ENCODE peak calls at places on chromosomes 13 and 19, in seven cellular contexts. One of them, this sample, is unnamed.

GRCh38 chr13:75839418-75839817 is 203.3 kb downstream of the LMO7 start:
- DNase-seq in neuronal stem cell: no peak
- DNase-seq in H1: no peak
- DNase-seq in mesendoderm: no peak
- DNase-seq in H9: no peak
- DNase-seq in IMR-90: no peak
- DNase-seq in mesenchymal stem cell: no peak
- DNase-seq in this sample: no peak

GRCh38 chr19:7989071-7989575 is 16.3 kb downstream of the ELAVL1 start:
- DNase-seq in neuronal stem cell: no peak
- DNase-seq in H1: no peak
- DNase-seq in mesendoderm: peak; percentile 95
- DNase-seq in H9: no peak
- DNase-seq in IMR-90: no peak
- DNase-seq in mesenchymal stem cell: no peak
- DNase-seq in this sample: peak; percentile 63

GRCh38 chr13:113398963-113399754 is 35.2 kb upstream of the GRTP1 start:
- DNase-seq in neuronal stem cell: no peak
- DNase-seq in H1: no peak
- DNase-seq in mesendoderm: peak; percentile 56
- DNase-seq in H9: peak; percentile 29
- DNase-seq in IMR-90: no peak
- DNase-seq in mesenchymal stem cell: no peak
- DNase-seq in this sample: no peak

GRCh38 chr19:30722801-30723200 is 350.6 kb downstream of the ZNF536 start:
- DNase-seq in neuronal stem cell: no peak
- DNase-seq in H1: no peak
- DNase-seq in mesendoderm: no peak
- DNase-seq in H9: no peak
- DNase-seq in IMR-90: no peak
- DNase-seq in mesenchymal stem cell: no peak
- DNase-seq in this sample: no peak

GRCh38 chr19:34254552-34255432 is at the start of gene GARRE1:
- DNase-seq in neuronal stem cell: peak; percentile 48
- DNase-seq in H1: no peak
- DNase-seq in mesendoderm: peak; percentile 54
- DNase-seq in H9: peak; percentile 41
- DNase-seq in IMR-90: peak; percentile 24
- DNase-seq in mesenchymal stem cell: no peak
- DNase-seq in this sample: peak; percentile 45

GRCh38 chr13:76296751-76297150 is 589.5 kb downstream of the KCTD12 start:
- DNase-seq in neuronal stem cell: no peak
- DNase-seq in H1: no peak
- DNase-seq in mesendoderm: no peak
- DNase-seq in H9: no peak
- DNase-seq in IMR-90: no peak
- DNase-seq in mesenchymal stem cell: no peak
- DNase-seq in this sample: peak; percentile 92

GRCh38 chr13:70457474-70457873 is 349.2 kb upstream of the KLHL1 start:
- DNase-seq in neuronal stem cell: no peak
- DNase-seq in H1: no peak
- DNase-seq in mesendoderm: no peak
- DNase-seq in H9: no peak
- DNase-seq in IMR-90: no peak
- DNase-seq in mesenchymal stem cell: peak; percentile 92
- DNase-seq in this sample: no peak

GRCh38 chr13:71067164-71067815 is 799.7 kb downstream of the DACH1 start:
- DNase-seq in neuronal stem cell: no peak
- DNase-seq in H1: no peak
- DNase-seq in mesendoderm: peak; percentile 29
- DNase-seq in H9: no peak
- DNase-seq in IMR-90: no peak
- DNase-seq in mesenchymal stem cell: peak; percentile 28
- DNase-seq in this sample: no peak

GRCh38 chr19:7933411-7933810 is 7.5 kb upstream of the CTXN1 start:
- DNase-seq in neuronal stem cell: no peak
- DNase-seq in H1: no peak
- DNase-seq in mesendoderm: no peak
- DNase-seq in H9: no peak
- DNase-seq in IMR-90: no peak
- DNase-seq in mesenchymal stem cell: no peak
- DNase-seq in this sample: no peak

GRCh38 chr19:41156207-41156606 is 36.8 kb upstream of the CYP2S1 start:
- DNase-seq in neuronal stem cell: no peak
- DNase-seq in H1: no peak
- DNase-seq in mesendoderm: no peak
- DNase-seq in H9: no peak
- DNase-seq in IMR-90: no peak
- DNase-seq in mesenchymal stem cell: no peak
- DNase-seq in this sample: no peak

GRCh38 chr19:39409886-39410619 is 2.4 kb upstream of the PLEKHG2 start:
- DNase-seq in neuronal stem cell: no peak
- DNase-seq in H1: no peak
- DNase-seq in mesendoderm: peak; percentile 73
- DNase-seq in H9: no peak
- DNase-seq in IMR-90: no peak
- DNase-seq in mesenchymal stem cell: peak; percentile 90
- DNase-seq in this sample: peak; percentile 58

GRCh38 chr13:113652404-113653263 is 5.4 kb downstream of the ATP4B start:
- DNase-seq in neuronal stem cell: no peak
- DNase-seq in H1: no peak
- DNase-seq in mesendoderm: no peak
- DNase-seq in H9: no peak
- DNase-seq in IMR-90: no peak
- DNase-seq in mesenchymal stem cell: no peak
- DNase-seq in this sample: no peak

GRCh38 chr19:40962460-40962961 is 28.6 kb upstream of the CYP2B6 start:
- DNase-seq in neuronal stem cell: no peak
- DNase-seq in H1: no peak
- DNase-seq in mesendoderm: no peak
- DNase-seq in H9: no peak
- DNase-seq in IMR-90: no peak
- DNase-seq in mesenchymal stem cell: no peak
- DNase-seq in this sample: no peak

GRCh38 chr13:79385694-79386093 is 20.4 kb downstream of the RBM26 start:
- DNase-seq in neuronal stem cell: no peak
- DNase-seq in H1: no peak
- DNase-seq in mesendoderm: no peak
- DNase-seq in H9: no peak
- DNase-seq in IMR-90: no peak
- DNase-seq in mesenchymal stem cell: peak; percentile 36
- DNase-seq in this sample: no peak

GRCh38 chr19:50647879-50648615 is 1.2 kb upstream of the C19orf81 start:
- DNase-seq in neuronal stem cell: no peak
- DNase-seq in H1: no peak
- DNase-seq in mesendoderm: no peak
- DNase-seq in H9: no peak
- DNase-seq in IMR-90: no peak
- DNase-seq in mesenchymal stem cell: no peak
- DNase-seq in this sample: no peak

GRCh38 chr13:110463876-110464510 is 97.5 kb downstream of the RAB20 start:
- DNase-seq in neuronal stem cell: no peak
- DNase-seq in H1: no peak
- DNase-seq in mesendoderm: no peak
- DNase-seq in H9: no peak
- DNase-seq in IMR-90: peak; percentile 19
- DNase-seq in mesenchymal stem cell: peak; percentile 57
- DNase-seq in this sample: no peak

GRCh38 chr19:41876847-41877489 is at the start of gene CD79A:
- DNase-seq in neuronal stem cell: no peak
- DNase-seq in H1: no peak
- DNase-seq in mesendoderm: no peak
- DNase-seq in H9: no peak
- DNase-seq in IMR-90: no peak
- DNase-seq in mesenchymal stem cell: no peak
- DNase-seq in this sample: no peak

DNA sequence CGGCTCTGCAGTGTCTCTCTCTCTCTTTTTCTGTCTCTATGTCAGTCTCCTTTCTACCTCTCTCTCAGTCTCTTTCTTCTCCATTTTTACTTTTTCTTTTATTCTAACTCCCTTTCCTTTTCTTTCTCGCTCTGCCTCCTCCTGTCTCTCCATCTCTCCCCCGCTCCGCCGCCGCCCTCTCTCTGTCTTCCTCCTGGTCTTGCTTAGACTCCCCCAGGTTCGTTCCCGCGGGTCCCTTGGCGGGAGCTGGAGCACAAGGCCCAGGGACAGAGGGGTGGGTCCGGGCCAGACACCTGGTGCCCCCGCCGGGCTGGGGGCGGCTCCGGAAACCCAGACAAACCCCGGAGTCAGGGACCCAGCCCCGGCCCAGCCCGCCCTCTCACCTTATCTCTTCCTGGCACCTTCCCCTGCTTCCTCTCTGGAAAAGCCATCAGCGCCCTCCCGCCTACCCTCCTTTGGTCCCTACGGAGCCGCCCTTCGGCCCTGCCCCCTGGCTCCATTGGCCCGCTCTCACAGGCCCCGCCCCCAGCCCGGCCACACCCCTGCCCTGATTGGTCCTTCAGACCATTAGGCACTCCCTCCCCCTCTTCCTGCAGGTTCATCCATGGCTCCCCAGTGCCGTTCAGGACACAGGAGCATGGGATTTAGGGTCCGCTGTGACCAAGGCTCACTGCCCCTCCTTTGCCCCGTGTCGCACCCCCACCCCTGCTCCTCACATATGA is 15.4 kb upstream of the NOP53 start:
- DNase-seq in neuronal stem cell: no peak
- DNase-seq in H1: no peak
- DNase-seq in mesendoderm: peak; percentile 95
- DNase-seq in H9: peak; percentile 94
- DNase-seq in IMR-90: no peak
- DNase-seq in mesenchymal stem cell: no peak
- DNase-seq in this sample: peak; percentile 19
- H3K4me2 ChIP-seq in neuronal stem cell: peak overlapping the region; percentile 81
- H3K4me2 ChIP-seq in H1: peak overlapping the region; percentile 97
- H3K4me2 ChIP-seq in mesendoderm: peak overlapping the region; percentile 54
- H3K4me2 ChIP-seq in H9: peak overlapping the region; percentile 30
- H3K4me2 ChIP-seq in IMR-90: no peak overlapping the region
- H3K4me2 ChIP-seq in mesenchymal stem cell: peak overlapping the region; percentile 51
- H3K4me2 ChIP-seq in this sample: peak overlapping the region; percentile 62

GRCh38 chr13:26483546-26483945 is 73.9 kb upstream of the WASF3 start:
- DNase-seq in neuronal stem cell: no peak
- DNase-seq in H1: no peak
- DNase-seq in mesendoderm: no peak
- DNase-seq in H9: no peak
- DNase-seq in IMR-90: no peak
- DNase-seq in mesenchymal stem cell: no peak
- DNase-seq in this sample: no peak
- H4K8ac ChIP-seq in neuronal stem cell: no peak overlapping the region
- H4K8ac ChIP-seq in H1: no peak overlapping the region
- H4K8ac ChIP-seq in mesendoderm: no peak overlapping the region
- H4K8ac ChIP-seq in H9: no peak overlapping the region
- H4K8ac ChIP-seq in IMR-90: no peak overlapping the region
- H4K8ac ChIP-seq in mesenchymal stem cell: no peak overlapping the region
- H4K8ac ChIP-seq in this sample: no peak overlapping the region

DNA sequence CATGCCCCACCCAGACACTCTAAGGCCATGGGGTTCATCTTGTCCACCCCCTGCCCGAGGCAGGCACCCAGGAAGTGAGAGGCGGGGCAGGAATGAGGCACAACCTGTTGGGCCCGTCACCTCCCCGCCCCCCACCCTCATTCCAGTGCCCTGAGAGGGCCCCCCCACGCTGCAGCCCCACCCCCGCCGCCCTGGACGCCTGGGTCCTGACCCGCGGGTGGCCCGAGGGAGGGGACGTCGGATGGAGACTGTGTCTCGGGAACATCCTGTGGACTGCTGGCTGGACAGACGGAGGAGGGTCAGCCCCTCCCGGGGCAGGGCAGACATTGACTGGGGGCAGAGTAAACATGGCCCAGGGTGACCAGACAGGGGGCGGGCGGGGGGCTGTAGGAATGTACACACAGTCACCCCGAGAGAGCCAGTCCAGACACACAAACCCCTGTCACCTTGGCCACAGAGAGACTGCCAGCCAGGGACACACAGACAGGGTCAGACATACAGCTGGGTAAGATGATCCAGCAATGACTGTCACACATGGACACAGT is 7.4 kb upstream of the JUNB start:
- DNase-seq in neuronal stem cell: no peak
- DNase-seq in H1: no peak
- DNase-seq in mesendoderm: no peak
- DNase-seq in H9: no peak
- DNase-seq in IMR-90: no peak
- DNase-seq in mesenchymal stem cell: peak; percentile 68
- DNase-seq in this sample: no peak
- H3K4me2 ChIP-seq in neuronal stem cell: no peak overlapping the region
- H3K4me2 ChIP-seq in H1: peak overlapping the region; percentile 51
- H3K4me2 ChIP-seq in mesendoderm: no peak overlapping the region
- H3K4me2 ChIP-seq in H9: peak overlapping the region; percentile 71
- H3K4me2 ChIP-seq in IMR-90: no peak overlapping the region
- H3K4me2 ChIP-seq in mesenchymal stem cell: peak overlapping the region; percentile 36
- H3K4me2 ChIP-seq in this sample: peak overlapping the region; percentile 53

GRCh38 chr13:33873251-33873908 is 55.4 kb downstream of the RFC3 start:
- DNase-seq in neuronal stem cell: no peak
- DNase-seq in H1: no peak
- DNase-seq in mesendoderm: no peak
- DNase-seq in H9: no peak
- DNase-seq in IMR-90: no peak
- DNase-seq in mesenchymal stem cell: no peak
- DNase-seq in this sample: no peak

GRCh38 chr13:33874871-33875270 is 56.9 kb downstream of the RFC3 start:
- DNase-seq in neuronal stem cell: no peak
- DNase-seq in H1: no peak
- DNase-seq in mesendoderm: peak; percentile 7
- DNase-seq in H9: no peak
- DNase-seq in IMR-90: no peak
- DNase-seq in mesenchymal stem cell: no peak
- DNase-seq in this sample: no peak

GRCh38 chr13:33875658-33876401 is 57.9 kb downstream of the RFC3 start:
- DNase-seq in neuronal stem cell: no peak
- DNase-seq in H1: no peak
- DNase-seq in mesendoderm: no peak
- DNase-seq in H9: no peak
- DNase-seq in IMR-90: no peak
- DNase-seq in mesenchymal stem cell: no peak
- DNase-seq in this sample: no peak

GRCh38 chr13:33879044-33879596 is 61.2 kb downstream of the RFC3 start:
- DNase-seq in neuronal stem cell: no peak
- DNase-seq in H1: no peak
- DNase-seq in mesendoderm: no peak
- DNase-seq in H9: no peak
- DNase-seq in IMR-90: no peak
- DNase-seq in mesenchymal stem cell: no peak
- DNase-seq in this sample: no peak

DNA sequence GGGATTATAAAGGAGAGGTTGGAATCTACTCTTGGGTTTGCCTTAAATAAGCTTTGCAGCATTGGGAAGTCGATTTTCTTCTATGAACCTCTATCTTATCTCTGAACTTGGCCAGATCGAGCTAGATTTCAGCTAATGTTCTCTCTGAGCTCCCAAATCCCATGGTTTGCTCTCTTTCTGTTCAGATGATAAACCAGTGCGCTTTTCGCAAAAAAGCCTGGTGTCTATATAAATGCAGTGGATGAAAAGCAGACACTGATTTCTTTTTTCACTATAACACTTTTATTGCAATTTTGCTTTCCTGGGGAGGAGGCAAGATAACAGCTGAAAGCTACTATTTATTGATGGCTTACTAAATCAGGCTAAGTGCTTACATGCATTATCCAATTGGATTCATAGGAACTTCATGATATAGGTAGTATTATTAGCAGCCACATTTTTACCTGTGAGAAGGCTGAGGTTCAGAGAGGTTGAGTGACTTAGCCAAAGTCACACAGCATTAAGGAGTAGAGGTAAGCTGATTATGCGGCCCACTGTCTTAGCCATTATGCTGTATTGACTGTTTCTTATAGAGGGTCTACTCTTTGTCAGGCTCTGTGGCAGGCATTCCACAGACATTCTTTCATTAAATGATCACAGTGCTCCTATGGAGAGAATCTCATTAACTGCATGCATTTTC is 58.9 kb downstream of the RFC3 start:
- DNase-seq in neuronal stem cell: no peak
- DNase-seq in H1: no peak
- DNase-seq in mesendoderm: peak; percentile 13
- DNase-seq in H9: no peak
- DNase-seq in IMR-90: no peak
- DNase-seq in mesenchymal stem cell: no peak
- DNase-seq in this sample: no peak
- H4K8ac ChIP-seq in neuronal stem cell: no peak overlapping the region
- H4K8ac ChIP-seq in H1: no peak overlapping the region
- H4K8ac ChIP-seq in mesendoderm: no peak overlapping the region
- H4K8ac ChIP-seq in H9: no peak overlapping the region
- H4K8ac ChIP-seq in IMR-90: no peak overlapping the region
- H4K8ac ChIP-seq in mesenchymal stem cell: no peak overlapping the region
- H4K8ac ChIP-seq in this sample: no peak overlapping the region

This sample was measured in trophoblast cell.